ENCODE peak calls at places on chromosomes 5 and 9, in five cellular contexts. H, I, N, O and C are unnamed samples.

GRCh38 chr9:132792547-132792946 is 85.5 kb downstream of the AK8 start:
- DNase-seq in I (no peak), O (no peak), H (no peak), N (no peak), C (no peak)

GRCh38 chr5:15959560-15960164 is 219.9 kb downstream of the MARCHF11 start:
- DNase-seq in O (no peak), N (no peak), H (no peak), I (no peak), C (no peak)

GRCh38 chr5:134582941-134583340 is 49.7 kb downstream of the SAR1B start:
- DNase-seq in H (no peak), O (no peak), I (no peak), N (peak; percentile 41), C (no peak)

GRCh38 chr9:90005388-90005787 is 400.6 kb downstream of the GADD45G start:
- DNase-seq in N (no peak), H (no peak), I (no peak), O (no peak), C (no peak)

GRCh38 chr9:112348993-112349333 is 15.5 kb upstream of the PTBP3 start:
- DNase-seq in I (no peak), O (no peak), H (no peak), N (no peak), C (no peak)

GRCh38 chr5:137218896-137219295 is 280.2 kb downstream of the SPOCK1 start:
- DNase-seq in N (no peak), O (no peak), I (peak; percentile 53), H (no peak), C (no peak)

GRCh38 chr9:100679834-100680233 is 102.0 kb downstream of the CAVIN4 start:
- DNase-seq in I (no peak), H (no peak), N (no peak), O (no peak), C (no peak)

GRCh38 chr9:13865869-13866268 is 448.1 kb downstream of the NFIB start:
- DNase-seq in H (no peak), O (no peak), I (no peak), N (no peak), C (no peak)

GRCh38 chr9:92147854-92148184 is 32.6 kb upstream of the SPTLC1 start:
- DNase-seq in O (no peak), I (peak; percentile 32), H (no peak), N (no peak), C (no peak)

GRCh38 chr5:154686490-154686889 is 68.7 kb upstream of the LARP1 start:
- DNase-seq in I (no peak), O (no peak), H (no peak), N (no peak), C (no peak)

GRCh38 chr5:150616506-150616905 is 24.0 kb upstream of the SYNPO start:
- DNase-seq in H (no peak), N (no peak), O (no peak), I (no peak), C (no peak)

GRCh38 chr5:84863020-84863419 is 478.3 kb upstream of the EDIL3 start:
- DNase-seq in I (no peak), N (no peak), O (no peak), H (no peak), C (no peak)

GRCh38 chr9:95189230-95190098 is 128.0 kb downstream of the FANCC start:
- DNase-seq in N (no peak), I (peak; percentile 86), O (peak; percentile 23), H (no peak), C (no peak)

GRCh38 chr5:93088566-93088965 is 492.5 kb downstream of the NR2F1-AS1 start:
- DNase-seq in H (no peak), I (no peak), N (no peak), O (no peak), C (no peak)

GRCh38 chr5:14587143-14587542 is 5.6 kb downstream of the OTULINL start:
- DNase-seq in H (no peak), I (no peak), O (peak; percentile 35), N (no peak), C (no peak)

GRCh38 chr5:60843693-60844428 is at the start of gene ELOVL7:
- DNase-seq in I (peak; percentile 42), O (no peak), H (no peak), N (peak; percentile 92), C (peak; percentile 92)

GRCh38 chr9:34694811-34695210 is 3.7 kb upstream of the CCL19 start:
- DNase-seq in O (no peak), I (no peak), N (no peak), H (no peak), C (no peak)

GRCh38 chr9:131678499-131679111 is 61.3 kb downstream of the RAPGEF1 start:
- DNase-seq in I (peak; percentile 98), H (peak; percentile 70), N (peak; percentile 77), O (peak; percentile 69), C (peak; percentile 88)

GRCh38 chr5:127907907-127908306 is 175.7 kb upstream of the SLC12A2 start:
- DNase-seq in O (no peak), I (no peak), N (no peak), H (no peak), C (no peak)

GRCh38 chr5:36696059-36696673 is 89.8 kb downstream of the SLC1A3 start:
- DNase-seq in H (no peak), N (peak; percentile 62), I (peak; percentile 59), O (peak; percentile 54), C (no peak)

GRCh38 chr5:132238169-132238744 is 10.6 kb upstream of the P4HA2 start:
- DNase-seq in N (peak; percentile 71), O (peak; percentile 59), I (peak; percentile 51), H (peak; percentile 54), C (peak; percentile 73)

GRCh38 chr5:65481171-65481575 is 547 bp downstream of the ADAMTS6 start:
- DNase-seq in N (no peak), H (no peak), O (no peak), I (peak; percentile 12), C (no peak)

GRCh38 chr9:135254176-135255032 is 166.9 kb downstream of the OLFM1 start:
- DNase-seq in I (no peak), N (peak; percentile 58), H (no peak), O (peak; percentile 5), C (peak; percentile 47)

GRCh38 chr5:56961746-56962145 is 9.8 kb upstream of the MIER3 start:
- DNase-seq in O (no peak), I (no peak), H (no peak), N (no peak), C (no peak)

GRCh38 chr9:96299823-96300222 is 2.2 kb downstream of the HSD17B3 start:
- DNase-seq in H (no peak), N (no peak), O (no peak), I (peak; percentile 76), C (no peak)

GRCh38 chr9:3931996-3932906 is 367.6 kb downstream of the GLIS3 start:
- DNase-seq in I (peak; percentile 74), N (no peak), O (no peak), H (no peak), C (no peak)

GRCh38 chr9:87556821-87557220 is 59.2 kb downstream of the DAPK1 start:
- DNase-seq in H (no peak), I (no peak), N (no peak), O (peak; percentile 28), C (no peak)

GRCh38 chr5:32298056-32298420 is 14.7 kb downstream of the MTMR12 start:
- DNase-seq in H (no peak), N (no peak), I (no peak), O (no peak), C (no peak)

GRCh38 chr9:14372437-14373318 is 58.7 kb upstream of the NFIB start:
- DNase-seq in N (no peak), H (no peak), I (peak; percentile 84), O (peak; percentile 51), C (peak; percentile 60)

GRCh38 chr9:129761293-129761900 is 8.6 kb upstream of the PTGES start:
- DNase-seq in H (no peak), N (no peak), I (peak; percentile 55), O (peak; percentile 76), C (no peak)

GRCh38 chr9:14348241-14349140 is 34.5 kb upstream of the NFIB start:
- DNase-seq in I (no peak), N (no peak), O (no peak), H (no peak), C (no peak)

GRCh38 chr9:136545065-136545965 is 533 bp downstream of the NOTCH1 start:
- DNase-seq in I (no peak), H (peak; percentile 36), O (no peak), N (no peak), C (no peak)
- H3K4me1 ChIP-seq in I (peaks cover 13% of the 10 kb centered on the region), H (peaks cover 39% of the 10 kb centered on the region), O (peaks cover 73% of the 10 kb centered on the region), N (peaks cover 39% of the 10 kb centered on the region), C (peaks cover 9% of the 10 kb centered on the region)

DNA sequence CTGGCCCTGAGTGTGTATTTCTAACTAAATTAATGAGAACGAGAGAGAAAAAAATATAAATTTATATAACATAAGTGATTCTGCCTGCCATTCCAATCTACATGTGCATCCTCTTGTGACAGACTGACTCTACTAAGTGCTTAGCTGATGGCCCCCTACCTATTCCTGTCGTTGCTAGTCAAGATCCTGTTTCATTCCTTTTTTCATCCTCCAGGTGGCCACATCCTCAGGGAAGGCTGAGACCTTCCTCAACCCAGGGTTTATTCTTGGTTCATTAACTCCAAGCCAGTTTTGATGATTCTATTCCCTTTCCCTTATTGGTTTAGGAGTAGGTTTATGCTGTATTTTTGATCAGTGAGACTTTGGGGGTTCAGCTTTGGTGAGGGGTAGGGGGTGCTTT is 201.3 kb downstream of the C9orf152 start:
- DNase-seq in H (no peak), O (no peak), N (no peak), I (no peak), C (no peak)
- H3K27ac ChIP-seq in H (no peak overlapping the region), O (no peak overlapping the region), N (no peak overlapping the region), I (no peak overlapping the region), C (no peak overlapping the region)

DNA sequence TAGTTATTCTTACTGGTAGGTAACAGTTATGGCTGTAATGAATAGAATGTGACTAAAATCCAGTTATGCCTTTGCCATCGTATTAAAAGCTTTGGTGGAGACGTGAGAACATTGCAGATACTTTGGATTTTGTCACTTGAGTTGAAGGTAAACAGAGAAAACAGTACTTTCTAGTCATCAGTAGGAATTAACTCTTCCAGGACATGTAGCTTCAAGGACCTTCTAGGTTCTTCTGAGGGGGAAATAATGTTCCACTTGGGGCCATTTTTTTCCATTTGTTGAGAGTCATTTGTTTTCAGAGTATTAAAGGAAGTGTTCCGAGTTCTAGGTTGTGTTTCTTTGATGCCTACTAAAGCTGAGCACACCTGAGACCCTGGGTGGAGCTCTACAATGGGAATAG is 6.1 kb downstream of the TJP2 start:
- DNase-seq in O (no peak), H (no peak), N (no peak), I (no peak), C (no peak)
- H3K4me1 ChIP-seq in O (peaks cover 75% of the 10 kb centered on the region), H (no peaks in the 10 kb centered on the region), N (peaks cover 45% of the 10 kb centered on the region), I (peaks cover 21% of the 10 kb centered on the region), C (peaks cover 64% of the 10 kb centered on the region)

GRCh38 chr9:108724122-108724521 is 131.7 kb downstream of the ACTL7B start:
- DNase-seq in O (no peak), H (no peak), N (no peak), I (no peak), C (no peak)
- H3K27ac ChIP-seq in O (no peak overlapping the region), H (no peak overlapping the region), N (no peak overlapping the region), I (no peak overlapping the region), C (no peak overlapping the region)